ENCODE peak calls at places on chromosome 13, in ten cellular contexts. One of them, this sample, is unnamed.
A peak's percentile ranks its signal among the peaks of the same experiment; 100 is the strongest.

GRCh38 chr13:74891610-74892009 is 590.4 kb downstream of the TBC1D4 start:
- DNase-seq in activated naive CD4-positive, alpha-beta T cell treated with Interleukin-2 at 50 U/mL for 16 hours: no peak
- DNase-seq in HFFc6: no peak
- DNase-seq in stimulated activated naive CD4-positive, alpha-beta T cell: no peak
- DNase-seq in frontal cortex: no peak
- DNase-seq in LHCN-M2: peak; percentile 64
- DNase-seq in NCI-H1105 treated with DMSO at 0.1 percent for 48 hours: no peak
- DNase-seq in stimulated activated CD4-positive, alpha-beta T cell treated with anti-CD3 and anti-CD28 coated beads, TNF-alpha, amount 100 ng/mL, for 4 hours: no peak
- DNase-seq in HEK293T: no peak
- DNase-seq in H54: no peak
- DNase-seq in this sample: no peak

GRCh38 chr13:45335397-45336024 is 5.5 kb downstream of the TPT1 start:
- DNase-seq in stimulated activated CD4-positive, alpha-beta T cell treated with anti-CD3 and anti-CD28 coated beads, TNF-alpha, amount 100 ng/mL, for 4 hours: no peak
- DNase-seq in frontal cortex: no peak
- DNase-seq in LHCN-M2: peak; percentile 11
- DNase-seq in HFFc6: no peak
- DNase-seq in H54: no peak
- DNase-seq in activated naive CD4-positive, alpha-beta T cell treated with Interleukin-2 at 50 U/mL for 16 hours: no peak
- DNase-seq in NCI-H1105 treated with DMSO at 0.1 percent for 48 hours: no peak
- DNase-seq in stimulated activated naive CD4-positive, alpha-beta T cell: no peak
- DNase-seq in HEK293T: no peak
- DNase-seq in this sample: no peak

GRCh38 chr13:24910502-24911134 is 146.6 kb downstream of the RNF17 start:
- DNase-seq in LHCN-M2: no peak
- DNase-seq in frontal cortex: no peak
- DNase-seq in stimulated activated naive CD4-positive, alpha-beta T cell: no peak
- DNase-seq in HEK293T: no peak
- DNase-seq in HFFc6: no peak
- DNase-seq in stimulated activated CD4-positive, alpha-beta T cell treated with anti-CD3 and anti-CD28 coated beads, TNF-alpha, amount 100 ng/mL, for 4 hours: no peak
- DNase-seq in NCI-H1105 treated with DMSO at 0.1 percent for 48 hours: no peak
- DNase-seq in H54: no peak
- DNase-seq in activated naive CD4-positive, alpha-beta T cell treated with Interleukin-2 at 50 U/mL for 16 hours: no peak
- DNase-seq in this sample: no peak

GRCh38 chr13:100881291-100881864 is 206.8 kb upstream of the TMTC4 start:
- DNase-seq in stimulated activated naive CD4-positive, alpha-beta T cell: no peak
- DNase-seq in activated naive CD4-positive, alpha-beta T cell treated with Interleukin-2 at 50 U/mL for 16 hours: no peak
- DNase-seq in HEK293T: no peak
- DNase-seq in HFFc6: no peak
- DNase-seq in stimulated activated CD4-positive, alpha-beta T cell treated with anti-CD3 and anti-CD28 coated beads, TNF-alpha, amount 100 ng/mL, for 4 hours: no peak
- DNase-seq in frontal cortex: no peak
- DNase-seq in H54: no peak
- DNase-seq in LHCN-M2: no peak
- DNase-seq in NCI-H1105 treated with DMSO at 0.1 percent for 48 hours: no peak
- DNase-seq in this sample: no peak

GRCh38 chr13:93235258-93236015 is 8.8 kb downstream of the GPC6 start:
- DNase-seq in NCI-H1105 treated with DMSO at 0.1 percent for 48 hours: no peak
- DNase-seq in LHCN-M2: peak; percentile 40
- DNase-seq in stimulated activated naive CD4-positive, alpha-beta T cell: no peak
- DNase-seq in HEK293T: no peak
- DNase-seq in H54: no peak
- DNase-seq in stimulated activated CD4-positive, alpha-beta T cell treated with anti-CD3 and anti-CD28 coated beads, TNF-alpha, amount 100 ng/mL, for 4 hours: no peak
- DNase-seq in HFFc6: peak; percentile 60
- DNase-seq in frontal cortex: no peak
- DNase-seq in activated naive CD4-positive, alpha-beta T cell treated with Interleukin-2 at 50 U/mL for 16 hours: no peak
- DNase-seq in this sample: no peak

GRCh38 chr13:102571075-102571474 is 25.7 kb upstream of the TPP2 start:
- DNase-seq in NCI-H1105 treated with DMSO at 0.1 percent for 48 hours: no peak
- DNase-seq in LHCN-M2: no peak
- DNase-seq in H54: no peak
- DNase-seq in HFFc6: no peak
- DNase-seq in HEK293T: no peak
- DNase-seq in frontal cortex: no peak
- DNase-seq in activated naive CD4-positive, alpha-beta T cell treated with Interleukin-2 at 50 U/mL for 16 hours: no peak
- DNase-seq in stimulated activated naive CD4-positive, alpha-beta T cell: no peak
- DNase-seq in stimulated activated CD4-positive, alpha-beta T cell treated with anti-CD3 and anti-CD28 coated beads, TNF-alpha, amount 100 ng/mL, for 4 hours: no peak
- DNase-seq in this sample: no peak

GRCh38 chr13:111393221-111393790 is 72.9 kb downstream of the TEX29 start:
- DNase-seq in frontal cortex: no peak
- DNase-seq in activated naive CD4-positive, alpha-beta T cell treated with Interleukin-2 at 50 U/mL for 16 hours: no peak
- DNase-seq in HFFc6: no peak
- DNase-seq in H54: no peak
- DNase-seq in NCI-H1105 treated with DMSO at 0.1 percent for 48 hours: no peak
- DNase-seq in HEK293T: no peak
- DNase-seq in stimulated activated naive CD4-positive, alpha-beta T cell: no peak
- DNase-seq in LHCN-M2: no peak
- DNase-seq in stimulated activated CD4-positive, alpha-beta T cell treated with anti-CD3 and anti-CD28 coated beads, TNF-alpha, amount 100 ng/mL, for 4 hours: no peak
- DNase-seq in this sample: no peak

GRCh38 chr13:72643339-72643989 is 84.0 kb downstream of the MZT1 start:
- DNase-seq in stimulated activated naive CD4-positive, alpha-beta T cell: peak; percentile 12
- DNase-seq in H54: peak; percentile 6
- DNase-seq in frontal cortex: no peak
- DNase-seq in LHCN-M2: peak; percentile 48
- DNase-seq in activated naive CD4-positive, alpha-beta T cell treated with Interleukin-2 at 50 U/mL for 16 hours: peak; percentile 44
- DNase-seq in NCI-H1105 treated with DMSO at 0.1 percent for 48 hours: peak; percentile 7
- DNase-seq in HFFc6: peak; percentile 23
- DNase-seq in stimulated activated CD4-positive, alpha-beta T cell treated with anti-CD3 and anti-CD28 coated beads, TNF-alpha, amount 100 ng/mL, for 4 hours: peak; percentile 13
- DNase-seq in HEK293T: peak; percentile 62
- DNase-seq in this sample: peak; percentile 1

GRCh38 chr13:43492281-43492680 is 294.5 kb downstream of the ENOX1 start:
- DNase-seq in frontal cortex: no peak
- DNase-seq in HFFc6: no peak
- DNase-seq in stimulated activated naive CD4-positive, alpha-beta T cell: no peak
- DNase-seq in HEK293T: no peak
- DNase-seq in NCI-H1105 treated with DMSO at 0.1 percent for 48 hours: no peak
- DNase-seq in H54: no peak
- DNase-seq in activated naive CD4-positive, alpha-beta T cell treated with Interleukin-2 at 50 U/mL for 16 hours: no peak
- DNase-seq in stimulated activated CD4-positive, alpha-beta T cell treated with anti-CD3 and anti-CD28 coated beads, TNF-alpha, amount 100 ng/mL, for 4 hours: no peak
- DNase-seq in LHCN-M2: no peak
- DNase-seq in this sample: no peak

GRCh38 chr13:66341978-66342377 is 888.2 kb downstream of the PCDH9 start:
- DNase-seq in HEK293T: no peak
- DNase-seq in activated naive CD4-positive, alpha-beta T cell treated with Interleukin-2 at 50 U/mL for 16 hours: no peak
- DNase-seq in stimulated activated CD4-positive, alpha-beta T cell treated with anti-CD3 and anti-CD28 coated beads, TNF-alpha, amount 100 ng/mL, for 4 hours: no peak
- DNase-seq in frontal cortex: no peak
- DNase-seq in NCI-H1105 treated with DMSO at 0.1 percent for 48 hours: no peak
- DNase-seq in stimulated activated naive CD4-positive, alpha-beta T cell: no peak
- DNase-seq in H54: no peak
- DNase-seq in LHCN-M2: peak; percentile 67
- DNase-seq in HFFc6: no peak
- DNase-seq in this sample: no peak

GRCh38 chr13:100789481-100789880 is 114.9 kb upstream of the TMTC4 start:
- DNase-seq in NCI-H1105 treated with DMSO at 0.1 percent for 48 hours: peak; percentile 78
- DNase-seq in H54: no peak
- DNase-seq in HEK293T: no peak
- DNase-seq in HFFc6: no peak
- DNase-seq in stimulated activated CD4-positive, alpha-beta T cell treated with anti-CD3 and anti-CD28 coated beads, TNF-alpha, amount 100 ng/mL, for 4 hours: no peak
- DNase-seq in stimulated activated naive CD4-positive, alpha-beta T cell: no peak
- DNase-seq in activated naive CD4-positive, alpha-beta T cell treated with Interleukin-2 at 50 U/mL for 16 hours: no peak
- DNase-seq in frontal cortex: peak; percentile 29
- DNase-seq in LHCN-M2: peak; percentile 8
- DNase-seq in this sample: no peak

GRCh38 chr13:113548778-113549621 is 35.6 kb upstream of the TFDP1 start:
- DNase-seq in HFFc6: no peak
- DNase-seq in frontal cortex: no peak
- DNase-seq in stimulated activated CD4-positive, alpha-beta T cell treated with anti-CD3 and anti-CD28 coated beads, TNF-alpha, amount 100 ng/mL, for 4 hours: no peak
- DNase-seq in activated naive CD4-positive, alpha-beta T cell treated with Interleukin-2 at 50 U/mL for 16 hours: no peak
- DNase-seq in HEK293T: no peak
- DNase-seq in LHCN-M2: no peak
- DNase-seq in H54: no peak
- DNase-seq in NCI-H1105 treated with DMSO at 0.1 percent for 48 hours: no peak
- DNase-seq in stimulated activated naive CD4-positive, alpha-beta T cell: no peak
- DNase-seq in this sample: no peak

GRCh38 chr13:60759499-60759898 is 362.5 kb downstream of the TDRD3 start:
- DNase-seq in NCI-H1105 treated with DMSO at 0.1 percent for 48 hours: peak; percentile 69
- DNase-seq in stimulated activated naive CD4-positive, alpha-beta T cell: no peak
- DNase-seq in frontal cortex: no peak
- DNase-seq in H54: no peak
- DNase-seq in stimulated activated CD4-positive, alpha-beta T cell treated with anti-CD3 and anti-CD28 coated beads, TNF-alpha, amount 100 ng/mL, for 4 hours: no peak
- DNase-seq in LHCN-M2: no peak
- DNase-seq in HFFc6: no peak
- DNase-seq in HEK293T: no peak
- DNase-seq in activated naive CD4-positive, alpha-beta T cell treated with Interleukin-2 at 50 U/mL for 16 hours: no peak
- DNase-seq in this sample: no peak

GRCh38 chr13:69524459-69525155 is 583.0 kb upstream of the ATXN8OS start:
- DNase-seq in H54: no peak
- DNase-seq in HEK293T: no peak
- DNase-seq in stimulated activated CD4-positive, alpha-beta T cell treated with anti-CD3 and anti-CD28 coated beads, TNF-alpha, amount 100 ng/mL, for 4 hours: no peak
- DNase-seq in activated naive CD4-positive, alpha-beta T cell treated with Interleukin-2 at 50 U/mL for 16 hours: no peak
- DNase-seq in NCI-H1105 treated with DMSO at 0.1 percent for 48 hours: no peak
- DNase-seq in HFFc6: no peak
- DNase-seq in LHCN-M2: no peak
- DNase-seq in stimulated activated naive CD4-positive, alpha-beta T cell: no peak
- DNase-seq in frontal cortex: no peak
- DNase-seq in this sample: no peak

GRCh38 chr13:114259374-114259773 is 22.0 kb upstream of the UPF3A start:
- DNase-seq in HEK293T: no peak
- DNase-seq in activated naive CD4-positive, alpha-beta T cell treated with Interleukin-2 at 50 U/mL for 16 hours: no peak
- DNase-seq in stimulated activated naive CD4-positive, alpha-beta T cell: no peak
- DNase-seq in frontal cortex: no peak
- DNase-seq in stimulated activated CD4-positive, alpha-beta T cell treated with anti-CD3 and anti-CD28 coated beads, TNF-alpha, amount 100 ng/mL, for 4 hours: no peak
- DNase-seq in HFFc6: no peak
- DNase-seq in NCI-H1105 treated with DMSO at 0.1 percent for 48 hours: peak; percentile 30
- DNase-seq in H54: no peak
- DNase-seq in LHCN-M2: no peak
- DNase-seq in this sample: no peak

GRCh38 chr13:104586010-104586746 is 1520.0 kb upstream of the SLC10A2 start:
- DNase-seq in NCI-H1105 treated with DMSO at 0.1 percent for 48 hours: peak; percentile 29
- DNase-seq in H54: peak; percentile 13
- DNase-seq in HFFc6: no peak
- DNase-seq in stimulated activated CD4-positive, alpha-beta T cell treated with anti-CD3 and anti-CD28 coated beads, TNF-alpha, amount 100 ng/mL, for 4 hours: no peak
- DNase-seq in stimulated activated naive CD4-positive, alpha-beta T cell: no peak
- DNase-seq in frontal cortex: no peak
- DNase-seq in HEK293T: peak; percentile 35
- DNase-seq in activated naive CD4-positive, alpha-beta T cell treated with Interleukin-2 at 50 U/mL for 16 hours: no peak
- DNase-seq in LHCN-M2: peak; percentile 82
- DNase-seq in this sample: no peak

GRCh38 chr13:22561581-22561980 is 619.2 kb upstream of the SGCG start:
- DNase-seq in H54: no peak
- DNase-seq in activated naive CD4-positive, alpha-beta T cell treated with Interleukin-2 at 50 U/mL for 16 hours: no peak
- DNase-seq in LHCN-M2: peak; percentile 64
- DNase-seq in NCI-H1105 treated with DMSO at 0.1 percent for 48 hours: peak; percentile 80
- DNase-seq in HEK293T: no peak
- DNase-seq in stimulated activated naive CD4-positive, alpha-beta T cell: no peak
- DNase-seq in stimulated activated CD4-positive, alpha-beta T cell treated with anti-CD3 and anti-CD28 coated beads, TNF-alpha, amount 100 ng/mL, for 4 hours: no peak
- DNase-seq in HFFc6: no peak
- DNase-seq in frontal cortex: no peak
- DNase-seq in this sample: no peak

GRCh38 chr13:21079206-21079605 is 17.8 kb upstream of the LATS2 start:
- DNase-seq in HEK293T: no peak
- DNase-seq in frontal cortex: no peak
- DNase-seq in HFFc6: no peak
- DNase-seq in LHCN-M2: peak; percentile 24
- DNase-seq in stimulated activated CD4-positive, alpha-beta T cell treated with anti-CD3 and anti-CD28 coated beads, TNF-alpha, amount 100 ng/mL, for 4 hours: no peak
- DNase-seq in NCI-H1105 treated with DMSO at 0.1 percent for 48 hours: no peak
- DNase-seq in stimulated activated naive CD4-positive, alpha-beta T cell: no peak
- DNase-seq in activated naive CD4-positive, alpha-beta T cell treated with Interleukin-2 at 50 U/mL for 16 hours: no peak
- DNase-seq in H54: no peak
- DNase-seq in this sample: no peak

GRCh38 chr13:19810996-19811881 is 28.5 kb upstream of the PSPC1 start:
- DNase-seq in stimulated activated CD4-positive, alpha-beta T cell treated with anti-CD3 and anti-CD28 coated beads, TNF-alpha, amount 100 ng/mL, for 4 hours: no peak
- DNase-seq in activated naive CD4-positive, alpha-beta T cell treated with Interleukin-2 at 50 U/mL for 16 hours: no peak
- DNase-seq in LHCN-M2: no peak
- DNase-seq in HEK293T: no peak
- DNase-seq in NCI-H1105 treated with DMSO at 0.1 percent for 48 hours: no peak
- DNase-seq in HFFc6: peak; percentile 38
- DNase-seq in stimulated activated naive CD4-positive, alpha-beta T cell: no peak
- DNase-seq in H54: no peak
- DNase-seq in frontal cortex: no peak
- DNase-seq in this sample: no peak

GRCh38 chr13:99310382-99311031 is 3.3 kb upstream of the GPR183 start:
- DNase-seq in LHCN-M2: peak; percentile 85
- DNase-seq in HFFc6: peak; percentile 93
- DNase-seq in frontal cortex: no peak
- DNase-seq in activated naive CD4-positive, alpha-beta T cell treated with Interleukin-2 at 50 U/mL for 16 hours: no peak
- DNase-seq in stimulated activated CD4-positive, alpha-beta T cell treated with anti-CD3 and anti-CD28 coated beads, TNF-alpha, amount 100 ng/mL, for 4 hours: no peak
- DNase-seq in H54: no peak
- DNase-seq in HEK293T: no peak
- DNase-seq in stimulated activated naive CD4-positive, alpha-beta T cell: no peak
- DNase-seq in NCI-H1105 treated with DMSO at 0.1 percent for 48 hours: no peak
- DNase-seq in this sample: no peak

GRCh38 chr13:99042851-99043250 is 65.0 kb upstream of the DOCK9 start:
- DNase-seq in HFFc6: no peak
- DNase-seq in HEK293T: no peak
- DNase-seq in stimulated activated CD4-positive, alpha-beta T cell treated with anti-CD3 and anti-CD28 coated beads, TNF-alpha, amount 100 ng/mL, for 4 hours: no peak
- DNase-seq in stimulated activated naive CD4-positive, alpha-beta T cell: no peak
- DNase-seq in LHCN-M2: no peak
- DNase-seq in H54: no peak
- DNase-seq in frontal cortex: no peak
- DNase-seq in activated naive CD4-positive, alpha-beta T cell treated with Interleukin-2 at 50 U/mL for 16 hours: no peak
- DNase-seq in NCI-H1105 treated with DMSO at 0.1 percent for 48 hours: no peak
- DNase-seq in this sample: no peak

GRCh38 chr13:30618186-30618937 is 642 bp downstream of the USPL1 start:
- DNase-seq in stimulated activated naive CD4-positive, alpha-beta T cell: no peak
- DNase-seq in H54: no peak
- DNase-seq in activated naive CD4-positive, alpha-beta T cell treated with Interleukin-2 at 50 U/mL for 16 hours: peak; percentile 36
- DNase-seq in HEK293T: peak; percentile 14
- DNase-seq in NCI-H1105 treated with DMSO at 0.1 percent for 48 hours: no peak
- DNase-seq in HFFc6: no peak
- DNase-seq in stimulated activated CD4-positive, alpha-beta T cell treated with anti-CD3 and anti-CD28 coated beads, TNF-alpha, amount 100 ng/mL, for 4 hours: no peak
- DNase-seq in LHCN-M2: peak; percentile 17
- DNase-seq in frontal cortex: no peak
- DNase-seq in this sample: no peak

GRCh38 chr13:33289966-33290365 is 4.4 kb upstream of the STARD13 start:
- DNase-seq in NCI-H1105 treated with DMSO at 0.1 percent for 48 hours: no peak
- DNase-seq in activated naive CD4-positive, alpha-beta T cell treated with Interleukin-2 at 50 U/mL for 16 hours: no peak
- DNase-seq in HEK293T: no peak
- DNase-seq in LHCN-M2: no peak
- DNase-seq in stimulated activated naive CD4-positive, alpha-beta T cell: no peak
- DNase-seq in HFFc6: no peak
- DNase-seq in stimulated activated CD4-positive, alpha-beta T cell treated with anti-CD3 and anti-CD28 coated beads, TNF-alpha, amount 100 ng/mL, for 4 hours: no peak
- DNase-seq in frontal cortex: no peak
- DNase-seq in H54: no peak
- DNase-seq in this sample: no peak

GRCh38 chr13:48072304-48072703 is 22.6 kb downstream of the MED4 start:
- DNase-seq in frontal cortex: no peak
- DNase-seq in NCI-H1105 treated with DMSO at 0.1 percent for 48 hours: peak; percentile 24
- DNase-seq in stimulated activated naive CD4-positive, alpha-beta T cell: no peak
- DNase-seq in activated naive CD4-positive, alpha-beta T cell treated with Interleukin-2 at 50 U/mL for 16 hours: no peak
- DNase-seq in HEK293T: no peak
- DNase-seq in H54: no peak
- DNase-seq in stimulated activated CD4-positive, alpha-beta T cell treated with anti-CD3 and anti-CD28 coated beads, TNF-alpha, amount 100 ng/mL, for 4 hours: no peak
- DNase-seq in HFFc6: no peak
- DNase-seq in LHCN-M2: no peak
- DNase-seq in this sample: no peak

GRCh38 chr13:37369618-37370017 is 228.9 kb downstream of the POSTN start:
- DNase-seq in activated naive CD4-positive, alpha-beta T cell treated with Interleukin-2 at 50 U/mL for 16 hours: no peak
- DNase-seq in NCI-H1105 treated with DMSO at 0.1 percent for 48 hours: no peak
- DNase-seq in H54: no peak
- DNase-seq in stimulated activated CD4-positive, alpha-beta T cell treated with anti-CD3 and anti-CD28 coated beads, TNF-alpha, amount 100 ng/mL, for 4 hours: no peak
- DNase-seq in LHCN-M2: peak; percentile 70
- DNase-seq in frontal cortex: no peak
- DNase-seq in HFFc6: peak; percentile 25
- DNase-seq in HEK293T: no peak
- DNase-seq in stimulated activated naive CD4-positive, alpha-beta T cell: no peak
- DNase-seq in this sample: no peak

GRCh38 chr13:48304132-48304876 is 753 bp downstream of the RB1 start:
- DNase-seq in stimulated activated CD4-positive, alpha-beta T cell treated with anti-CD3 and anti-CD28 coated beads, TNF-alpha, amount 100 ng/mL, for 4 hours: no peak
- DNase-seq in HFFc6: peak; percentile 42
- DNase-seq in stimulated activated naive CD4-positive, alpha-beta T cell: no peak
- DNase-seq in H54: peak; percentile 11
- DNase-seq in NCI-H1105 treated with DMSO at 0.1 percent for 48 hours: no peak
- DNase-seq in activated naive CD4-positive, alpha-beta T cell treated with Interleukin-2 at 50 U/mL for 16 hours: no peak
- DNase-seq in frontal cortex: peak; percentile 56
- DNase-seq in LHCN-M2: peak; percentile 58
- DNase-seq in HEK293T: peak; percentile 32
- DNase-seq in this sample: no peak

GRCh38 chr13:109904218-109904617 is 117.8 kb upstream of the IRS2 start:
- DNase-seq in stimulated activated naive CD4-positive, alpha-beta T cell: no peak
- DNase-seq in frontal cortex: no peak
- DNase-seq in HEK293T: no peak
- DNase-seq in NCI-H1105 treated with DMSO at 0.1 percent for 48 hours: no peak
- DNase-seq in stimulated activated CD4-positive, alpha-beta T cell treated with anti-CD3 and anti-CD28 coated beads, TNF-alpha, amount 100 ng/mL, for 4 hours: no peak
- DNase-seq in H54: no peak
- DNase-seq in activated naive CD4-positive, alpha-beta T cell treated with Interleukin-2 at 50 U/mL for 16 hours: no peak
- DNase-seq in HFFc6: no peak
- DNase-seq in LHCN-M2: no peak
- DNase-seq in this sample: no peak

GRCh38 chr13:29993716-29994488 is 143.5 kb upstream of the UBL3 start:
- DNase-seq in H54: peak; percentile 35
- DNase-seq in stimulated activated CD4-positive, alpha-beta T cell treated with anti-CD3 and anti-CD28 coated beads, TNF-alpha, amount 100 ng/mL, for 4 hours: no peak
- DNase-seq in activated naive CD4-positive, alpha-beta T cell treated with Interleukin-2 at 50 U/mL for 16 hours: no peak
- DNase-seq in NCI-H1105 treated with DMSO at 0.1 percent for 48 hours: no peak
- DNase-seq in stimulated activated naive CD4-positive, alpha-beta T cell: no peak
- DNase-seq in LHCN-M2: peak; percentile 89
- DNase-seq in HEK293T: no peak
- DNase-seq in HFFc6: peak; percentile 81
- DNase-seq in frontal cortex: no peak
- DNase-seq in this sample: no peak

This sample was measured in activated CD4-positive, CD25-positive, alpha-beta regulatory T cell.